ENCODE peak calls at places on chromosomes 4 and X, in ten cellular contexts. One of them, this sample, is unnamed.

GRCh38 chrX:13119386-13119785 is 75.0 kb upstream of the FAM9C start:
- DNase-seq in NCI-H2029: no peak
- DNase-seq in activated T-cell treated with anti-CD3 and anti-CD28 coated beads for 1 hour: no peak
- DNase-seq in ACHN: no peak
- DNase-seq in fibroblast of mammary gland: peak; percentile 73
- DNase-seq in breast epithelium: no peak
- DNase-seq in sciatic nerve: no peak
- DNase-seq in NCI-H1417: no peak
- DNase-seq in dermis blood vessel endothelial cell: peak; percentile 44
- DNase-seq in HAP-1: peak; percentile 14
- DNase-seq in this sample: peak; percentile 76

GRCh38 chrX:49171752-49172279 is at the start of gene PLP2:
- DNase-seq in dermis blood vessel endothelial cell: peak; percentile 56
- DNase-seq in ACHN: peak; percentile 43
- DNase-seq in fibroblast of mammary gland: peak; percentile 43
- DNase-seq in NCI-H1417: peak; percentile 56
- DNase-seq in activated T-cell treated with anti-CD3 and anti-CD28 coated beads for 1 hour: peak; percentile 67
- DNase-seq in NCI-H2029: no peak
- DNase-seq in sciatic nerve: no peak
- DNase-seq in breast epithelium: no peak
- DNase-seq in HAP-1: peak; percentile 42
- DNase-seq in this sample: peak; percentile 80

GRCh38 chr4:155809835-155810234 is 51.0 kb downstream of the GUCY1B1 start:
- DNase-seq in sciatic nerve: no peak
- DNase-seq in HAP-1: peak; percentile 87
- DNase-seq in breast epithelium: no peak
- DNase-seq in activated T-cell treated with anti-CD3 and anti-CD28 coated beads for 1 hour: no peak
- DNase-seq in dermis blood vessel endothelial cell: peak; percentile 49
- DNase-seq in NCI-H2029: peak; percentile 43
- DNase-seq in ACHN: peak; percentile 85
- DNase-seq in NCI-H1417: peak; percentile 17
- DNase-seq in fibroblast of mammary gland: peak; percentile 94
- DNase-seq in this sample: peak; percentile 83

GRCh38 chr4:103008875-103009729 is 10.4 kb downstream of the SLC9B1 start:
- DNase-seq in HAP-1: peak; percentile 77
- DNase-seq in activated T-cell treated with anti-CD3 and anti-CD28 coated beads for 1 hour: no peak
- DNase-seq in NCI-H2029: peak; percentile 37
- DNase-seq in dermis blood vessel endothelial cell: peak; percentile 86
- DNase-seq in breast epithelium: no peak
- DNase-seq in fibroblast of mammary gland: peak; percentile 83
- DNase-seq in sciatic nerve: no peak
- DNase-seq in ACHN: peak; percentile 54
- DNase-seq in NCI-H1417: peak; percentile 5
- DNase-seq in this sample: peak; percentile 59

GRCh38 chrX:72142931-72143709 is 11.4 kb upstream of the RTL5 start:
- DNase-seq in sciatic nerve: no peak
- DNase-seq in dermis blood vessel endothelial cell: no peak
- DNase-seq in activated T-cell treated with anti-CD3 and anti-CD28 coated beads for 1 hour: no peak
- DNase-seq in breast epithelium: no peak
- DNase-seq in HAP-1: no peak
- DNase-seq in NCI-H2029: no peak
- DNase-seq in ACHN: no peak
- DNase-seq in fibroblast of mammary gland: no peak
- DNase-seq in NCI-H1417: peak; percentile 59
- DNase-seq in this sample: no peak

GRCh38 chr4:2852481-2852881 is 8.8 kb downstream of the ADD1 start:
- DNase-seq in dermis blood vessel endothelial cell: no peak
- DNase-seq in fibroblast of mammary gland: no peak
- DNase-seq in NCI-H1417: no peak
- DNase-seq in HAP-1: no peak
- DNase-seq in sciatic nerve: no peak
- DNase-seq in activated T-cell treated with anti-CD3 and anti-CD28 coated beads for 1 hour: no peak
- DNase-seq in NCI-H2029: no peak
- DNase-seq in ACHN: no peak
- DNase-seq in breast epithelium: no peak
- DNase-seq in this sample: no peak

GRCh38 chr4:37715889-37716402 is 29.8 kb upstream of the RELL1 start:
- DNase-seq in breast epithelium: no peak
- DNase-seq in NCI-H2029: no peak
- DNase-seq in sciatic nerve: no peak
- DNase-seq in HAP-1: no peak
- DNase-seq in dermis blood vessel endothelial cell: peak; percentile 81
- DNase-seq in fibroblast of mammary gland: peak; percentile 57
- DNase-seq in activated T-cell treated with anti-CD3 and anti-CD28 coated beads for 1 hour: no peak
- DNase-seq in NCI-H1417: peak; percentile 34
- DNase-seq in ACHN: no peak
- DNase-seq in this sample: peak; percentile 18

GRCh38 chr4:157706134-157706533 is 466.7 kb downstream of the GASK1B start:
- DNase-seq in dermis blood vessel endothelial cell: no peak
- DNase-seq in NCI-H2029: no peak
- DNase-seq in ACHN: no peak
- DNase-seq in NCI-H1417: no peak
- DNase-seq in sciatic nerve: no peak
- DNase-seq in breast epithelium: no peak
- DNase-seq in HAP-1: no peak
- DNase-seq in fibroblast of mammary gland: no peak
- DNase-seq in activated T-cell treated with anti-CD3 and anti-CD28 coated beads for 1 hour: no peak
- DNase-seq in this sample: no peak

This sample was measured in M059J.